ENCODE peak calls at places on chromosomes 2 and 18, in five cellular contexts. D is progenitor cell of endocrine pancreas, M is lower leg skin, L is chondrocyte, J is mucosa of descending colon. R is an unnamed sample.

GRCh38 chr2:38440655-38441054 is 63.6 kb upstream of the ATL2 start:
- DNase-seq in D (no peak), M (no peak), L (no peak), J (no peak), R (no peak)

GRCh38 chr2:83528746-83529145 is 930.3 kb downstream of the SUCLG1 start:
- DNase-seq in D (no peak), M (no peak), L (no peak), J (no peak), R (no peak)

GRCh38 chr18:60599995-60600394 is 227.4 kb upstream of the MC4R start:
- DNase-seq in D (no peak), M (no peak), L (no peak), J (no peak), R (no peak)

GRCh38 chr2:124666976-124667375 is 641.9 kb downstream of the CNTNAP5 start:
- DNase-seq in D (no peak), M (no peak), L (no peak), J (peak), R (no peak)

GRCh38 chr18:38611036-38611964 is 1045.7 kb upstream of the CELF4 start:
- DNase-seq in D (no peak), M (no peak), L (no peak), J (no peak), R (no peak)

GRCh38 chr2:20350105-20350712 is 435 bp downstream of the PUM2 start:
- DNase-seq in D (peak), M (no peak), L (no peak), J (peak), R (no peak)

GRCh38 chr2:216478151-216478550 is 20.5 kb upstream of the RPL37A start:
- DNase-seq in D (no peak), M (no peak), L (no peak), J (no peak), R (no peak)

GRCh38 chr18:3815991-3816390 is 366.0 kb downstream of the TGIF1 start:
- DNase-seq in D (no peak), M (no peak), L (no peak), J (no peak), R (no peak)

GRCh38 chr18:36186461-36187137 is 698 bp upstream of the MOCOS start:
- DNase-seq in D (no peak), M (no peak), L (no peak), J (peak), R (no peak)

GRCh38 chr18:3869848-3870247 is 419.9 kb downstream of the TGIF1 start:
- DNase-seq in D (no peak), M (no peak), L (no peak), J (no peak), R (no peak)

GRCh38 chr2:20629581-20630291 is 21.2 kb downstream of the HS1BP3 start:
- DNase-seq in D (no peak), M (no peak), L (peak), J (no peak), R (no peak)

GRCh38 chr18:27860701-27861107 is 316.2 kb downstream of the CDH2 start:
- DNase-seq in D (no peak), M (no peak), L (no peak), J (no peak), R (no peak)

GRCh38 chr2:117785740-117786139 is 28.8 kb upstream of the DDX18 start:
- DNase-seq in D (peak), M (no peak), L (no peak), J (peak), R (no peak)

GRCh38 chr2:98959759-98960507 is 23.9 kb upstream of the CRACDL start:
- DNase-seq in D (no peak), M (no peak), L (no peak), J (no peak), R (no peak)

GRCh38 chr2:155975734-155976133 is 356.8 kb downstream of the NR4A2 start:
- DNase-seq in D (no peak), M (no peak), L (no peak), J (no peak), R (no peak)

GRCh38 chr2:64522843-64523428 is 1.2 kb upstream of the AFTPH start:
- DNase-seq in D (peak), M (peak), L (no peak), J (peak), R (peak)

GRCh38 chr2:226366920-226367319 is 432.7 kb downstream of the IRS1 start:
- DNase-seq in D (no peak), M (no peak), L (no peak), J (no peak), R (no peak)

GRCh38 chr2:58686757-58687156 is 445.6 kb upstream of the FANCL start:
- DNase-seq in D (no peak), M (no peak), L (no peak), J (no peak), R (no peak)

GRCh38 chr2:202376460-202377307 is 557 bp downstream of the BMPR2 start:
- DNase-seq in D (peak), M (no peak), L (no peak), J (peak), R (no peak)

GRCh38 chr2:30763151-30763660 is 44.0 kb downstream of the CAPN13 start:
- DNase-seq in D (no peak), M (no peak), L (peak), J (no peak), R (no peak)

DNA sequence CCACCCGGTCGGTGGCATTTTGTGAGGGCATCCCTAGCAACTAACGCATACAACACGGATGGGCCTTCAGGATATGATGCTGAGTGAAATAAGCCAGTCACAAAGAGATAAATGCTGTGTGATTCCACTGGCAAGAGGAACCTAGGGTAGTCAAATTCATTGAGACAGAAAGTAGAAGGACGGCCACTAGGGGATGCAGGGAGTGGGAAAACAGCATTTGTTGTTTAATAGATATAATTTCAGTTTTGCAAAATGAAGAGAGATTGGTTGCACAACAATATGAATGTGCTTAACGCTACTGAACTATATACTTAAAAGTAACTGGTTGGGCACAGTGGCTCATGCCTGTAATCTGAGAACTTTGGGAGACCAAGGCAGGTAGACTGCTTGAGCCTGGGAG is 112.9 kb downstream of the AFF3 start:
- DNase-seq in D (no peak), M (no peak), L (no peak), J (no peak), R (no peak)
- TF ChIP-seq CTCF in D (peak), M (no peak), L (peak), J (no peak), R (no peak)

GRCh38 chr2:198321522-198322088 is 517.2 kb downstream of the PLCL1 start:
- DNase-seq in D (no peak), M (no peak), L (no peak), J (no peak), R (no peak)

GRCh38 chr2:198325359-198325758 is 521.0 kb downstream of the PLCL1 start:
- DNase-seq in D (no peak), M (no peak), L (no peak), J (no peak), R (no peak)

GRCh38 chr2:198324071-198324470 is 519.7 kb downstream of the PLCL1 start:
- DNase-seq in D (no peak), M (no peak), L (no peak), J (no peak), R (no peak)

GRCh38 chr2:198326431-198326830 is 522.0 kb downstream of the PLCL1 start:
- DNase-seq in D (no peak), M (no peak), L (no peak), J (no peak), R (no peak)

DNA sequence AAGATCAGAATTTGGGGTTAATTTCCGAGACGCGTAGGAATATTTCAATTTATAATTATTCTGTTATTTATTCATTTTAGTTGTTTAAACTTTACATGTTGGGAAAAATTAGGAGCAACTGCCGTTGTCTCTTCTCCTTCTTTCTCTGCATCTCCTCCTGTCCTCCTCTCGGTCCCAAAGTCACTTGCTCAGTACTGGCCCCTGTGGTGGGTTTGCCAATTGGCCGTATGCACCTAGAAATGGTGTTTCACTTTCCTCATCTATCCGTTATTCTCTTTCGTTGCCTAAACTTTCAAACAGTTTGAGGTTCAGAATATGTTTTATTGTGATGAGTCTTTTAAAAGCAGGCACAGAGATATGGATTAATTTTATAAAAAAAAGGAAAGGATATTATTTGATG is 517.9 kb downstream of the PLCL1 start:
- DNase-seq in D (no peak), M (no peak), L (no peak), J (no peak), R (no peak)
- TF ChIP-seq CTCF in D (peak), M (no peak), L (peak), J (no peak), R (no peak)

DNA sequence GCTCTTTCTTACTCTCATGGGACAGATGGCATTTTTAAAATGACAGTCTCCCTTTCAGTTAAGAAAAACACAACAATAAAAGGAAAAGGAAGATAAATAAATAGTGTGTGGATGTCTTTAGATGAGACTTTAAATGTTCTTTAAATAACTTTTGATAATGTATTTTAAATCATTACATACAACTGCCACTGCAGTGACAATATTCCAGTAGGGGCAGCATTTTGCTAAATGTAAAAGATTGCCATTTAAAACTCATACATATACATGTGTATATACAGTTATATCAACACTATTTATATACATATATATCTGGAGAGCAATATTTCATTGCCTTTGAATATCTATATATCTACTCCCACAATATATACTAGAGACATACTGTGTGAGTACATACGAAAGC is 90.7 kb downstream of the INO80D start:
- DNase-seq in D (no peak), M (no peak), L (no peak), J (no peak), R (no peak)
- TF ChIP-seq CTCF in D (peak), M (no peak), L (peak), J (no peak), R (no peak)

GRCh38 chr2:217834744-217835513 is 167.9 kb downstream of the TNS1 start:
- DNase-seq in D (no peak), M (no peak), L (peak), J (no peak), R (no peak)

GRCh38 chr2:217835931-217836881 is 166.6 kb downstream of the TNS1 start:
- DNase-seq in D (no peak), M (peak), L (no peak), J (no peak), R (no peak)

GRCh38 chr2:217838409-217838831 is 164.4 kb downstream of the TNS1 start:
- DNase-seq in D (no peak), M (no peak), L (no peak), J (no peak), R (no peak)

GRCh38 chr2:217837530-217837929 is 165.3 kb downstream of the TNS1 start:
- DNase-seq in D (no peak), M (no peak), L (no peak), J (no peak), R (no peak)

GRCh38 chr2:217837001-217837491 is 165.7 kb downstream of the TNS1 start:
- DNase-seq in D (no peak), M (peak), L (no peak), J (peak), R (peak)
- TF ChIP-seq CTCF in D (peak), M (no peak), L (peak), J (no peak), R (no peak)

DNA sequence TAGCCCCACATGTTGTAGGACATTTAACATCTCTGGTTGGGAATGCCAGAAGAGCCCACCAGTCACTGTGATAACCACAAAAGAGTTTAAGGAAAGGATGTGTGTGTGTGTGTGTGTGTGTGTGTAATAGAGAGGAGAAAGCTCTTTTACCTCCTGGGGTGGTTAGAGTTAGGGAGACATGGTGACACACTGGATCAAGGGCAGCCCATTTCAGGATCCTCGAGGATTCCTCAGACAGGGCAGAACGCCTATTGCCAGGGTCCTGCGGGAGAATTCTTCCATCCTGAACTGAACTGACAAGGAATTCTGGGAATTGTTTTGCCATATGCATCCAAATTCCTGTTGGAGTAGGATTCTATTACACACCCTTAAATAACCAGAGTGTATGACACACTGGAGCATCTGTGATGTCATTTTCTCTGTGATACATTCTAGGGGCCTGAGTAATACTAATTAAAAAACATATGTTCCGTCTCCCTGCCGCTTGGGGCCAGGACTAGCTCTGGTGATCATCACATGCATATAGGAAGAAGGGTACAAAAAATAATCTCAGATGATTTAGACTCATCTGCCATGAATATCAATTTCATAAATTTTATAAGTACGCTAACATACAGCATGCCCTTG is 156.4 kb upstream of the MMADHC start:
- DNase-seq in D (no peak), M (no peak), L (no peak), J (no peak), R (no peak)
- TF ChIP-seq CTCF in D (no peak), M (no peak), L (peak), J (no peak), R (no peak)

GRCh38 chr2:229910832-229911412 is 10.9 kb downstream of the TRIP12 start:
- DNase-seq in D (no peak), M (no peak), L (no peak), J (peak), R (no peak)
- TF ChIP-seq CTCF in D (peak), M (no peak), L (peak), J (no peak), R (no peak)

DNA sequence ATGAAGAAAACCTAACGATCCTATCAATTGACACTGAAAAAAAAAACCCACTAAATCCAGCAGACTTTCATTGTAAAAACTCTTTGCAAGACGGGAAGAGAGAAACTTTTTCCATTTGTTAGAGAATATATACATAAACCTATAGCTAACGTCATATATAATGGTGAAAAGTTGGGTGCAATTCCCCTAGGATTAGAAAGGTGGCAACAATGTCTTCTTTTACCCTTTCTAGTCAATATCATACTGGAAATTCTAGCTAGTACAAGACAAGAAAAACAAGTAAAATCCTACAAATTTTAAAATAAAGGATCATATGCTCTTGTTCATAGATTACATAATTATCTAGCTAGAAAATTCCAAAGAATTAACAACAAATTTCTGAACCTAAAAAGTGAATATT is 1596.5 kb upstream of the LRRTM1 start:
- DNase-seq in D (no peak), M (no peak), L (no peak), J (no peak), R (no peak)
- TF ChIP-seq CTCF in D (peak), M (no peak), L (peak), J (no peak), R (no peak)

GRCh38 chr2:230403746-230404145 is 12.3 kb upstream of the SP100 start:
- DNase-seq in D (no peak), M (no peak), L (no peak), J (no peak), R (no peak)

GRCh38 chr2:230405824-230406223 is 10.2 kb upstream of the SP100 start:
- DNase-seq in D (no peak), M (no peak), L (no peak), J (no peak), R (no peak)

GRCh38 chr2:230400454-230400853 is 15.5 kb upstream of the SP100 start:
- DNase-seq in D (no peak), M (no peak), L (no peak), J (no peak), R (no peak)

GRCh38 chr2:230394301-230394700 is 21.7 kb upstream of the SP100 start:
- DNase-seq in D (no peak), M (no peak), L (no peak), J (no peak), R (no peak)

GRCh38 chr2:230400041-230400440 is 16.0 kb upstream of the SP100 start:
- DNase-seq in D (no peak), M (no peak), L (no peak), J (no peak), R (no peak)
- TF ChIP-seq CTCF in D (no peak), M (no peak), L (no peak), J (no peak), R (no peak)

GRCh38 chr2:134782792-134783191 is 55.6 kb upstream of the ACMSD start:
- DNase-seq in D (no peak), M (no peak), L (no peak), J (peak), R (no peak)

GRCh38 chr2:134782107-134782506 is 56.3 kb upstream of the ACMSD start:
- DNase-seq in D (no peak), M (no peak), L (no peak), J (no peak), R (no peak)

GRCh38 chr2:134778372-134778771 is 59.6 kb upstream of the TMEM163 start:
- DNase-seq in D (no peak), M (no peak), L (no peak), J (no peak), R (no peak)

GRCh38 chr2:134783912-134784311 is 54.5 kb upstream of the ACMSD start:
- DNase-seq in D (no peak), M (no peak), L (no peak), J (no peak), R (no peak)

GRCh38 chr2:134780977-134781376 is 57.4 kb upstream of the ACMSD start:
- DNase-seq in D (no peak), M (no peak), L (no peak), J (no peak), R (no peak)
- TF ChIP-seq CTCF in D (no peak), M (no peak), L (no peak), J (no peak), R (no peak)

DNA sequence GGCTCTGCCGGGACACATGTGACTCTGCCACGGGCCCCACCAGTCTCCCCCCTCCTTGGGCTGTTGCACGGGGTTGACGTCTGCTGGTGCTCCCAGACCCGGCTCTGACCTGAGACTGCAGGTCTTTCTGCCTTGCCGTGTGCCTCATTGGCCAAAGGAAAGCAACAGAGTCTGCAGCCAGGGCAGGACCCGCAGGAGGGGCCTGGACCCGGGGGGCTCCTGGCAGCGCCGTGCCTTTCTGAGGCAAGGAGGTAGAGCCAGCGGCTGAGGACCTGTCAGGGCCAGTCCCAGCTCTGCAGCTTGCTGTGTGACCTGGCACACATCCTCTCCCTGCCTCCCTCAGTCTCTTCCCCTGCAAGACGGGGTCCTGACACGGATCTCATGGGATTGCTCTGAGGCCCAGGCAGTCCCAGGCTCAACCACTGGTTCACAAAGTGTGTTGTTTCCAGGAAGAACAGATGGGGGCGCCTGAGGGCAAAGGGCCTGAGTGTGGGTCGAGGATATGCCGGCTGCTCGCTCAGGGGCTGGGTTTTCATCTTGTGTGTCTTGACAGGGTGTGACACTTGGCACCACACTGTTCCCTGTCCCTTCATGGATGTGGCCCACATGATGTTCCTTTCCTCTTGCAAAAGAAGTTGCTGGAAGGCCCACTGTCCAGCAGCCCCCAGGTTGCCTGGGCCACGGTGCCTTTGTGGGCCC is 9.0 kb downstream of the CAPN10 start:
- DNase-seq in D (no peak), M (no peak), L (peak), J (no peak), R (no peak)
- TF ChIP-seq CTCF in D (peak), M (no peak), L (peak), J (no peak), R (no peak)

R was measured in omental fat pad.